ENCODE peak calls at places on chromosomes 12 and 14, in ten cellular contexts. O is breast epithelium, J is esophagus muscularis mucosa, F is H1, X is endothelial cell of umbilical vein, C is stomach, B is transverse colon, K is GM23338, Y is HL-60, G is GM12878. P is an unnamed sample.

GRCh38 chr14:55938249-55938791 is 179.9 kb upstream of the PELI2 start:
- DNase-seq in O (peak; percentile 52), J (peak; percentile 57), F (no peak), X (peak; percentile 24), C (peak; percentile 58), B (peak; percentile 11), K (no peak), Y (no peak), G (no peak), P (no peak)

GRCh38 chr12:105705765-105706164 is 375.3 kb downstream of the C12orf75 start:
- DNase-seq in O (no peak), J (no peak), F (no peak), X (peak; percentile 77), C (peak; percentile 41), B (peak; percentile 53), K (peak; percentile 81), Y (peak; percentile 10), G (no peak), P (peak; percentile 28)

GRCh38 chr12:117686911-117687377 is 281.8 kb downstream of the KSR2 start:
- DNase-seq in O (no peak), J (no peak), F (no peak), X (peak; percentile 95), C (no peak), B (peak; percentile 17), K (no peak), Y (no peak), G (no peak), P (no peak)

GRCh38 chr12:109725321-109726105 is 11.9 kb downstream of the FAM222A start:
- DNase-seq in O (no peak), J (no peak), F (no peak), X (no peak), C (no peak), B (no peak), K (no peak), Y (no peak), G (no peak), P (no peak)

GRCh38 chr12:105601158-105601557 is 270.7 kb downstream of the C12orf75 start:
- DNase-seq in O (no peak), J (no peak), F (no peak), X (no peak), C (no peak), B (no peak), K (no peak), Y (no peak), G (no peak), P (no peak)

GRCh38 chr12:75341873-75342272 is 7.4 kb downstream of the GLIPR1L1 start:
- DNase-seq in O (no peak), J (no peak), F (no peak), X (no peak), C (no peak), B (no peak), K (no peak), Y (no peak), G (no peak), P (no peak)

GRCh38 chr14:90093942-90094595 is 32.3 kb downstream of the KCNK13 start:
- DNase-seq in O (no peak), J (peak; percentile 29), F (no peak), X (no peak), C (no peak), B (no peak), K (no peak), Y (peak; percentile 14), G (no peak), P (no peak)

GRCh38 chr14:104369208-104369607 is 210.4 kb upstream of the C14orf180 start:
- DNase-seq in O (no peak), J (no peak), F (no peak), X (no peak), C (no peak), B (no peak), K (no peak), Y (no peak), G (no peak), P (no peak)

GRCh38 chr12:52151859-52152783 is 39.7 kb downstream of the KRT80 start:
- DNase-seq in O (peak; percentile 91), J (no peak), F (no peak), X (peak; percentile 49), C (peak; percentile 79), B (peak; percentile 77), K (peak; percentile 91), Y (peak; percentile 38), G (no peak), P (no peak)

GRCh38 chr14:93319494-93319893 is 13.3 kb downstream of the BTBD7 start:
- DNase-seq in O (no peak), J (no peak), F (no peak), X (no peak), C (no peak), B (no peak), K (no peak), Y (no peak), G (no peak), P (no peak)
- H3K4me3 ChIP-seq in O (no peak overlapping the region), J (no peak overlapping the region), F (no peak overlapping the region), X (no peak overlapping the region), C (no peak overlapping the region), B (no peak overlapping the region), K (no peak overlapping the region), Y (no peak overlapping the region), G (no peak overlapping the region), P (no peak overlapping the region)

GRCh38 chr14:76947838-76948184 is 80.7 kb downstream of the IRF2BPL start:
- DNase-seq in O (no peak), J (no peak), F (no peak), X (no peak), C (no peak), B (no peak), K (no peak), Y (no peak), G (no peak), P (no peak)

GRCh38 chr14:76948213-76948947 is 80.1 kb downstream of the IRF2BPL start:
- DNase-seq in O (peak; percentile 56), J (no peak), F (no peak), X (peak; percentile 52), C (peak; percentile 79), B (peak; percentile 64), K (no peak), Y (no peak), G (no peak), P (no peak)

GRCh38 chr14:76948976-76949375 is 79.5 kb downstream of the IRF2BPL start:
- DNase-seq in O (no peak), J (no peak), F (no peak), X (no peak), C (no peak), B (no peak), K (no peak), Y (no peak), G (no peak), P (no peak)

GRCh38 chr14:76951149-76951548 is 77.4 kb downstream of the IRF2BPL start:
- DNase-seq in O (no peak), J (no peak), F (no peak), X (peak; percentile 64), C (no peak), B (no peak), K (no peak), Y (no peak), G (no peak), P (no peak)

DNA sequence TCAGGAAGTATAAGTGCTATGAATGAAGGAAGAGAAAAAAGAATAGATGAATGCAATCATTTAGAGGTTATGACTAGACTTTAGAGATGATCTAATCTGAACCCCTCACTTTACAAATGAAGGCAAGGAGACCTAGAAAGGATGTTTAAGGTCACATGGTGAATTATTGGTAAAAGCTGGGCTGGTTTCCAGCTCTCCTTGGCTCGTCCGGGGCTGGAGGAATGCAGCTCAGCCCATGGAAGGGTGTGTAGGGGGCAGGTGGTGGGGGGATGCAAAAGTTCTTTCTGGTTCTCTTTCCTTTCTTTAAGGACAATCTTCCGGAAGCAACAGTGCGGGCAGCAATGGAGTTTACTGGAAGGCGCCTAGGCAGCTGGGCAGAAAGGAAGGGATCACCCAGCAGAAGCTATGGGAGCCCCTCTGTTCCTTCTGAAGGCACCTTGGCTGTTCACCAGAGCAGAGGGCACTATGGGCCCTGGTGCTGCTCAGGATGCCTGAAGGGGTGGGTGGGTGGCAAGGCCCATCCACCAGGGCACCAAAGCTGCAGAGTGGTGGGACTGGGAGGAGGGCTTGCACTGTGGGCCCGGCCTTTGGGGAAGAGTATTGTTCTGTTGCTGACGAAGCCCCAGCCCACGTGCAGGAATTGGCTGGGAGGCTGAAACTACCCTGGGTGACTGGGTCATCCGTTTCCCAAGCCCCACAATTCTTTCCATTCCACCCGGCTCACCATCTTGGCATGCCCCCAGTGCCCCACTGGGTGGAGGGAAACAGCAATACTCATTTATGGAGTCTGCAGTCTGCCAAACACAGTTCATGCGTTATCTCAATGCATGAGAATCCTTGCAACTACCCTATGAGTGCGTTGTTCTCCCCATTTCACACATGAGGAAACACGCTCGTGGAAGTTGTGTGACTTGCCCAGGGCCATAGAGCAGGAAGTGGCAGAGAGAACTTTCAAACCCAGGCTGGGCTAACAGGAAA is 78.2 kb downstream of the IRF2BPL start:
- DNase-seq in O (no peak), J (no peak), F (no peak), X (peak; percentile 95), C (no peak), B (no peak), K (no peak), Y (peak; percentile 9), G (no peak), P (no peak)
- TF ChIP-seq POLR2AphosphoS5 in O (no peak), J (no peak), F (no peak), X (no peak), C (no peak), B (no peak), K (no peak), Y (no peak), G (no peak), P (no peak)

GRCh38 chr12:123845881-123846280 is 83.8 kb downstream of the DNAH10 start:
- DNase-seq in O (no peak), J (no peak), F (no peak), X (no peak), C (no peak), B (no peak), K (no peak), Y (no peak), G (no peak), P (no peak)
- H3K4me3 ChIP-seq in O (no peak overlapping the region), J (no peak overlapping the region), F (no peak overlapping the region), X (no peak overlapping the region), C (no peak overlapping the region), B (no peak overlapping the region), K (no peak overlapping the region), Y (no peak overlapping the region), G (no peak overlapping the region), P (no peak overlapping the region)

GRCh38 chr12:120089796-120090195 is 26.8 kb downstream of the RAB35 start:
- DNase-seq in O (no peak), J (no peak), F (no peak), X (no peak), C (no peak), B (no peak), K (no peak), Y (no peak), G (no peak), P (no peak)

GRCh38 chr12:120089105-120089504 is 27.4 kb downstream of the RAB35 start:
- DNase-seq in O (no peak), J (no peak), F (no peak), X (no peak), C (no peak), B (no peak), K (no peak), Y (peak; percentile 7), G (no peak), P (no peak)

GRCh38 chr12:120085920-120086319 is 30.6 kb downstream of the RAB35 start:
- DNase-seq in O (peak; percentile 3), J (no peak), F (peak; percentile 23), X (no peak), C (no peak), B (no peak), K (peak; percentile 67), Y (no peak), G (no peak), P (no peak)

GRCh38 chr12:120090211-120090610 is 26.3 kb downstream of the RAB35 start:
- DNase-seq in O (no peak), J (no peak), F (no peak), X (no peak), C (no peak), B (no peak), K (no peak), Y (no peak), G (no peak), P (peak; percentile 14)

GRCh38 chr12:120086801-120087621 is 29.5 kb downstream of the RAB35 start:
- DNase-seq in O (peak; percentile 98), J (peak; percentile 100), F (peak; percentile 100), X (peak; percentile 99), C (peak; percentile 100), B (peak; percentile 99), K (peak; percentile 100), Y (peak; percentile 98), G (peak; percentile 98), P (peak; percentile 98)
- TF ChIP-seq POLR2AphosphoS5 in O (peak; percentile 84), J (peak; percentile 98), F (peak; percentile 43), X (peak; percentile 91), C (peak; percentile 96), B (peak; percentile 78), K (peak; percentile 77), Y (no peak), G (peak; percentile 48), P (peak; percentile 74)